ENCODE peak calls at places on chromosome 11, in nine cellular contexts. Z is ovary; B is T-helper 9 cell; T is MM.1S; E is AG08395; A is GM04504; J is non-pigmented ciliary epithelial cell; P is stimulated activated CD8-positive, alpha-beta memory T cell treated with anti-CD3 and anti-CD28 coated beads, Interleukin-7, amount 100 ng/mL, for 1 hour; S is naive thymus-derived CD8-positive, alpha-beta T cell. H is an unnamed sample.

GRCh38 chr11:85821636-85822035 is 10.7 kb upstream of the SYTL2 start:
- DNase-seq in Z (no peak), B (no peak), T (no peak), E (no peak), A (no peak), J (no peak), P (no peak), S (no peak), H (no peak)

GRCh38 chr11:76598426-76598839 is 72.1 kb downstream of the LRRC32 start:
- DNase-seq in Z (no peak), B (no peak), T (peak; percentile 58), E (peak; percentile 72), A (no peak), J (no peak), P (no peak), S (no peak), H (peak; percentile 33)

GRCh38 chr11:14341968-14342367 is 17.0 kb downstream of the RRAS2 start:
- DNase-seq in Z (no peak), B (no peak), T (no peak), E (no peak), A (no peak), J (no peak), P (no peak), S (no peak), H (no peak)

GRCh38 chr11:119419834-119420492 is 3.0 kb downstream of the THY1 start:
- DNase-seq in Z (no peak), B (no peak), T (no peak), E (no peak), A (no peak), J (no peak), P (no peak), S (no peak), H (no peak)

GRCh38 chr11:23359297-23359696 is 499.0 kb upstream of the CCDC179 start:
- DNase-seq in Z (no peak), B (no peak), T (peak; percentile 57), E (peak; percentile 83), A (peak; percentile 74), J (peak; percentile 92), P (no peak), S (no peak), H (no peak)

GRCh38 chr11:75024068-75024449 is 35.3 kb downstream of the NEU3 start:
- DNase-seq in Z (no peak), B (no peak), T (no peak), E (no peak), A (no peak), J (no peak), P (no peak), S (no peak), H (peak; percentile 29)

GRCh38 chr11:132848336-132848735 is 684.0 kb downstream of the OPCML start:
- DNase-seq in Z (no peak), B (no peak), T (no peak), E (peak; percentile 62), A (peak; percentile 48), J (no peak), P (no peak), S (no peak), H (no peak)

GRCh38 chr11:68264741-68265540 is 6.8 kb downstream of the C11orf24 start:
- DNase-seq in Z (no peak), B (no peak), T (no peak), E (no peak), A (no peak), J (no peak), P (no peak), S (no peak), H (no peak)

GRCh38 chr11:93526058-93526633 is 17.0 kb downstream of the SMCO4 start:
- DNase-seq in Z (no peak), B (no peak), T (no peak), E (no peak), A (no peak), J (no peak), P (no peak), S (no peak), H (no peak)

GRCh38 chr11:27864046-27865025 is 164.1 kb upstream of the BDNF start:
- DNase-seq in Z (no peak), B (no peak), T (no peak), E (no peak), A (no peak), J (no peak), P (no peak), S (no peak), H (no peak)

GRCh38 chr11:44550123-44550522 is 15.3 kb upstream of the CD82 start:
- DNase-seq in Z (no peak), B (no peak), T (no peak), E (no peak), A (no peak), J (no peak), P (no peak), S (no peak), H (no peak)

GRCh38 chr11:225734-226453 is 10.2 kb downstream of the SIRT3 start:
- DNase-seq in Z (no peak), B (no peak), T (no peak), E (no peak), A (no peak), J (no peak), P (no peak), S (no peak), H (no peak)

GRCh38 chr11:74322667-74323066 is 11.2 kb upstream of the P4HA3 start:
- DNase-seq in Z (no peak), B (no peak), T (no peak), E (no peak), A (no peak), J (no peak), P (no peak), S (no peak), H (no peak)

H was measured in head of caudate nucleus.